ENCODE peak calls at places on chromosomes 13 and 19, in nine cellular contexts. One of them, this sample, is unnamed.
A peak's percentile ranks its signal among the peaks of the same experiment; 100 is the strongest.

GRCh38 chr13:91187522-91187921 is 160.0 kb upstream of the MIR17HG start:
- DNase-seq in iPS DF 6.9: no peak
- DNase-seq in cardiac muscle cell: no peak
- DNase-seq in Peyer's patch: no peak
- DNase-seq in pancreas: no peak
- DNase-seq in kidney: no peak
- DNase-seq in upper lobe of left lung: no peak
- DNase-seq in effector memory CD4-positive, alpha-beta T cell: no peak
- DNase-seq in testis: no peak
- DNase-seq in this sample: no peak

GRCh38 chr19:33486936-33487793 is 34.4 kb downstream of the PEPD start:
- DNase-seq in iPS DF 6.9: no peak
- DNase-seq in cardiac muscle cell: no peak
- DNase-seq in Peyer's patch: no peak
- DNase-seq in pancreas: no peak
- DNase-seq in kidney: no peak
- DNase-seq in upper lobe of left lung: no peak
- DNase-seq in effector memory CD4-positive, alpha-beta T cell: no peak
- DNase-seq in testis: no peak
- DNase-seq in this sample: peak; percentile 84

GRCh38 chr19:34075661-34076091 is 96.6 kb upstream of the LSM14A start:
- DNase-seq in iPS DF 6.9: no peak
- DNase-seq in cardiac muscle cell: peak; percentile 7
- DNase-seq in Peyer's patch: no peak
- DNase-seq in pancreas: no peak
- DNase-seq in kidney: no peak
- DNase-seq in upper lobe of left lung: no peak
- DNase-seq in effector memory CD4-positive, alpha-beta T cell: no peak
- DNase-seq in testis: no peak
- DNase-seq in this sample: no peak

GRCh38 chr19:43782689-43783231 is 2.0 kb upstream of the KCNN4 start:
- DNase-seq in iPS DF 6.9: no peak
- DNase-seq in cardiac muscle cell: no peak
- DNase-seq in Peyer's patch: peak; percentile 87
- DNase-seq in pancreas: no peak
- DNase-seq in kidney: no peak
- DNase-seq in upper lobe of left lung: no peak
- DNase-seq in effector memory CD4-positive, alpha-beta T cell: no peak
- DNase-seq in testis: no peak
- DNase-seq in this sample: no peak

GRCh38 chr19:39544201-39544903 is 4.4 kb upstream of the EID2 start:
- DNase-seq in iPS DF 6.9: no peak
- DNase-seq in cardiac muscle cell: peak; percentile 41
- DNase-seq in Peyer's patch: no peak
- DNase-seq in pancreas: no peak
- DNase-seq in kidney: no peak
- DNase-seq in upper lobe of left lung: no peak
- DNase-seq in effector memory CD4-positive, alpha-beta T cell: no peak
- DNase-seq in testis: no peak
- DNase-seq in this sample: no peak

GRCh38 chr13:75440100-75440499 is 41.9 kb downstream of the TBC1D4 start:
- DNase-seq in iPS DF 6.9: no peak
- DNase-seq in cardiac muscle cell: no peak
- DNase-seq in Peyer's patch: no peak
- DNase-seq in pancreas: peak; percentile 26
- DNase-seq in kidney: no peak
- DNase-seq in upper lobe of left lung: no peak
- DNase-seq in effector memory CD4-positive, alpha-beta T cell: no peak
- DNase-seq in testis: no peak
- DNase-seq in this sample: no peak

GRCh38 chr13:32309812-32310706 is 5.1 kb downstream of the ZAR1L start:
- DNase-seq in iPS DF 6.9: peak; percentile 25
- DNase-seq in cardiac muscle cell: peak; percentile 81
- DNase-seq in Peyer's patch: no peak
- DNase-seq in pancreas: no peak
- DNase-seq in kidney: no peak
- DNase-seq in upper lobe of left lung: peak; percentile 39
- DNase-seq in effector memory CD4-positive, alpha-beta T cell: no peak
- DNase-seq in testis: no peak
- DNase-seq in this sample: peak; percentile 79

GRCh38 chr13:24038846-24039330 is 121.6 kb upstream of the SPATA13 start:
- DNase-seq in iPS DF 6.9: no peak
- DNase-seq in cardiac muscle cell: peak; percentile 38
- DNase-seq in Peyer's patch: no peak
- DNase-seq in pancreas: peak; percentile 28
- DNase-seq in kidney: no peak
- DNase-seq in upper lobe of left lung: no peak
- DNase-seq in effector memory CD4-positive, alpha-beta T cell: no peak
- DNase-seq in testis: no peak
- DNase-seq in this sample: peak; percentile 97

GRCh38 chr13:50244913-50245574 is 229.8 kb downstream of the KCNRG start:
- DNase-seq in iPS DF 6.9: no peak
- DNase-seq in cardiac muscle cell: peak; percentile 59
- DNase-seq in Peyer's patch: no peak
- DNase-seq in pancreas: no peak
- DNase-seq in kidney: no peak
- DNase-seq in upper lobe of left lung: peak; percentile 68
- DNase-seq in effector memory CD4-positive, alpha-beta T cell: peak; percentile 10
- DNase-seq in testis: no peak
- DNase-seq in this sample: peak; percentile 30

GRCh38 chr19:8577247-8577646 is at the start of gene MYO1F:
- DNase-seq in iPS DF 6.9: no peak
- DNase-seq in cardiac muscle cell: no peak
- DNase-seq in Peyer's patch: peak; percentile 84
- DNase-seq in pancreas: no peak
- DNase-seq in kidney: peak; percentile 82
- DNase-seq in upper lobe of left lung: peak; percentile 80
- DNase-seq in effector memory CD4-positive, alpha-beta T cell: no peak
- DNase-seq in testis: peak; percentile 35
- DNase-seq in this sample: no peak

GRCh38 chr13:36736119-36736726 is 62.4 kb downstream of the SERTM1 start:
- DNase-seq in iPS DF 6.9: peak; percentile 7
- DNase-seq in cardiac muscle cell: peak; percentile 80
- DNase-seq in Peyer's patch: peak; percentile 55
- DNase-seq in pancreas: peak; percentile 17
- DNase-seq in kidney: no peak
- DNase-seq in upper lobe of left lung: peak; percentile 31
- DNase-seq in effector memory CD4-positive, alpha-beta T cell: no peak
- DNase-seq in testis: peak; percentile 67
- DNase-seq in this sample: peak; percentile 57

GRCh38 chr13:44163108-44163507 is 210.5 kb upstream of the SERP2 start:
- DNase-seq in iPS DF 6.9: no peak
- DNase-seq in cardiac muscle cell: no peak
- DNase-seq in Peyer's patch: no peak
- DNase-seq in pancreas: no peak
- DNase-seq in kidney: no peak
- DNase-seq in upper lobe of left lung: no peak
- DNase-seq in effector memory CD4-positive, alpha-beta T cell: no peak
- DNase-seq in testis: no peak
- DNase-seq in this sample: no peak

GRCh38 chr19:6693056-6693471 is 23.1 kb upstream of the TNFSF14 start:
- DNase-seq in iPS DF 6.9: no peak
- DNase-seq in cardiac muscle cell: no peak
- DNase-seq in Peyer's patch: no peak
- DNase-seq in pancreas: no peak
- DNase-seq in kidney: peak; percentile 62
- DNase-seq in upper lobe of left lung: no peak
- DNase-seq in effector memory CD4-positive, alpha-beta T cell: no peak
- DNase-seq in testis: peak; percentile 74
- DNase-seq in this sample: no peak

GRCh38 chr19:56066152-56067023 is 54.7 kb downstream of the ZNF787 start:
- DNase-seq in iPS DF 6.9: no peak
- DNase-seq in cardiac muscle cell: peak; percentile 56
- DNase-seq in Peyer's patch: peak; percentile 86
- DNase-seq in pancreas: peak; percentile 65
- DNase-seq in kidney: peak; percentile 89
- DNase-seq in upper lobe of left lung: peak; percentile 68
- DNase-seq in effector memory CD4-positive, alpha-beta T cell: peak; percentile 31
- DNase-seq in testis: peak; percentile 79
- DNase-seq in this sample: peak; percentile 85

DNA sequence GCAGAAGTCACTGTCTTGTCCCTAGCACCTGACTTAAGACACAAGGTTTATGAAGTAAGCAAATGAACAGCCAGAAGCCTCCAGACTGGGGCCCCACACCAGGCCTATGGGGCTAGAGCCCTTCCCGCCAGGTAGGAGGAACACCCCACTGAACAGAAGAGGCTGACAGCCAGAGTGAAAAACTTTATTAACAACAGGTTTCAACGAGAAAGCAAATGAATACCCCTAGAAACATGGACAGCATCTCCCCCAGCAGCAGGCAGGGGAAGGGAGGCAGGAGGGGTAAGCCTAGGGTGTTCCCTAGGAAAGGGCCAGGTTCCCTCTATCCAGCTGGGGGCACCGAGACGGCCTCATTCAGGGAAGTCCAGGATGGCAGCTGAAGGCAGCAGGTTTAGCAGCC is 1.3 kb downstream of the WDR83 start:
- DNase-seq in iPS DF 6.9: no peak
- DNase-seq in cardiac muscle cell: no peak
- DNase-seq in Peyer's patch: no peak
- DNase-seq in pancreas: no peak
- DNase-seq in kidney: no peak
- DNase-seq in upper lobe of left lung: no peak
- DNase-seq in effector memory CD4-positive, alpha-beta T cell: no peak
- DNase-seq in testis: no peak
- DNase-seq in this sample: no peak
- H3K4me3 ChIP-seq in iPS DF 6.9: no peak overlapping the region
- H3K4me3 ChIP-seq in cardiac muscle cell: peak overlapping the region; percentile 82
- H3K4me3 ChIP-seq in Peyer's patch: peak overlapping the region; percentile 98
- H3K4me3 ChIP-seq in pancreas: no peak overlapping the region
- H3K4me3 ChIP-seq in kidney: peak overlapping the region; percentile 77
- H3K4me3 ChIP-seq in upper lobe of left lung: peak overlapping the region; percentile 94
- H3K4me3 ChIP-seq in effector memory CD4-positive, alpha-beta T cell: no peak overlapping the region
- H3K4me3 ChIP-seq in testis: no peak overlapping the region
- H3K4me3 ChIP-seq in this sample: no peak overlapping the region

GRCh38 chr19:17564783-17565182 is 9.3 kb downstream of the COLGALT1 start:
- DNase-seq in iPS DF 6.9: no peak
- DNase-seq in cardiac muscle cell: peak; percentile 20
- DNase-seq in Peyer's patch: no peak
- DNase-seq in pancreas: no peak
- DNase-seq in kidney: no peak
- DNase-seq in upper lobe of left lung: no peak
- DNase-seq in effector memory CD4-positive, alpha-beta T cell: no peak
- DNase-seq in testis: no peak
- DNase-seq in this sample: no peak
- H3K36me3 ChIP-seq in iPS DF 6.9: peaks cover 7% of the 10 kb centered on the region
- H3K36me3 ChIP-seq in cardiac muscle cell: peaks cover 23% of the 10 kb centered on the region
- H3K36me3 ChIP-seq in Peyer's patch: no peaks in the 10 kb centered on the region
- H3K36me3 ChIP-seq in pancreas: no peaks in the 10 kb centered on the region
- H3K36me3 ChIP-seq in kidney: peaks cover 16% of the 10 kb centered on the region
- H3K36me3 ChIP-seq in upper lobe of left lung: peaks cover 25% of the 10 kb centered on the region
- H3K36me3 ChIP-seq in effector memory CD4-positive, alpha-beta T cell: peaks cover 70% of the 10 kb centered on the region
- H3K36me3 ChIP-seq in testis: no peaks in the 10 kb centered on the region
- H3K36me3 ChIP-seq in this sample: peaks cover 78% of the 10 kb centered on the region

GRCh38 chr19:45234089-45234869 is 10.9 kb downstream of the EXOC3L2 start:
- DNase-seq in iPS DF 6.9: no peak
- DNase-seq in cardiac muscle cell: no peak
- DNase-seq in Peyer's patch: no peak
- DNase-seq in pancreas: no peak
- DNase-seq in kidney: no peak
- DNase-seq in upper lobe of left lung: no peak
- DNase-seq in effector memory CD4-positive, alpha-beta T cell: no peak
- DNase-seq in testis: no peak
- DNase-seq in this sample: no peak
- H3K4me3 ChIP-seq in iPS DF 6.9: peak overlapping the region; percentile 2
- H3K4me3 ChIP-seq in cardiac muscle cell: no peak overlapping the region
- H3K4me3 ChIP-seq in Peyer's patch: no peak overlapping the region
- H3K4me3 ChIP-seq in pancreas: no peak overlapping the region
- H3K4me3 ChIP-seq in kidney: no peak overlapping the region
- H3K4me3 ChIP-seq in upper lobe of left lung: no peak overlapping the region
- H3K4me3 ChIP-seq in effector memory CD4-positive, alpha-beta T cell: no peak overlapping the region
- H3K4me3 ChIP-seq in testis: peak overlapping the region; percentile 29
- H3K4me3 ChIP-seq in this sample: no peak overlapping the region

GRCh38 chr19:23772668-23773063 is 14.0 kb upstream of the ZNF681 start:
- DNase-seq in iPS DF 6.9: no peak
- DNase-seq in cardiac muscle cell: no peak
- DNase-seq in Peyer's patch: no peak
- DNase-seq in pancreas: no peak
- DNase-seq in kidney: no peak
- DNase-seq in upper lobe of left lung: no peak
- DNase-seq in effector memory CD4-positive, alpha-beta T cell: no peak
- DNase-seq in testis: no peak
- DNase-seq in this sample: no peak

GRCh38 chr19:23771761-23772667 is 13.3 kb upstream of the ZNF681 start:
- DNase-seq in iPS DF 6.9: no peak
- DNase-seq in cardiac muscle cell: no peak
- DNase-seq in Peyer's patch: no peak
- DNase-seq in pancreas: no peak
- DNase-seq in kidney: no peak
- DNase-seq in upper lobe of left lung: no peak
- DNase-seq in effector memory CD4-positive, alpha-beta T cell: no peak
- DNase-seq in testis: no peak
- DNase-seq in this sample: no peak

GRCh38 chr19:23777216-23777615 is 18.5 kb upstream of the ZNF681 start:
- DNase-seq in iPS DF 6.9: no peak
- DNase-seq in cardiac muscle cell: no peak
- DNase-seq in Peyer's patch: no peak
- DNase-seq in pancreas: no peak
- DNase-seq in kidney: no peak
- DNase-seq in upper lobe of left lung: no peak
- DNase-seq in effector memory CD4-positive, alpha-beta T cell: no peak
- DNase-seq in testis: no peak
- DNase-seq in this sample: no peak

GRCh38 chr19:23776507-23777205 is 18.0 kb upstream of the ZNF681 start:
- DNase-seq in iPS DF 6.9: no peak
- DNase-seq in cardiac muscle cell: no peak
- DNase-seq in Peyer's patch: no peak
- DNase-seq in pancreas: no peak
- DNase-seq in kidney: no peak
- DNase-seq in upper lobe of left lung: no peak
- DNase-seq in effector memory CD4-positive, alpha-beta T cell: no peak
- DNase-seq in testis: no peak
- DNase-seq in this sample: no peak

DNA sequence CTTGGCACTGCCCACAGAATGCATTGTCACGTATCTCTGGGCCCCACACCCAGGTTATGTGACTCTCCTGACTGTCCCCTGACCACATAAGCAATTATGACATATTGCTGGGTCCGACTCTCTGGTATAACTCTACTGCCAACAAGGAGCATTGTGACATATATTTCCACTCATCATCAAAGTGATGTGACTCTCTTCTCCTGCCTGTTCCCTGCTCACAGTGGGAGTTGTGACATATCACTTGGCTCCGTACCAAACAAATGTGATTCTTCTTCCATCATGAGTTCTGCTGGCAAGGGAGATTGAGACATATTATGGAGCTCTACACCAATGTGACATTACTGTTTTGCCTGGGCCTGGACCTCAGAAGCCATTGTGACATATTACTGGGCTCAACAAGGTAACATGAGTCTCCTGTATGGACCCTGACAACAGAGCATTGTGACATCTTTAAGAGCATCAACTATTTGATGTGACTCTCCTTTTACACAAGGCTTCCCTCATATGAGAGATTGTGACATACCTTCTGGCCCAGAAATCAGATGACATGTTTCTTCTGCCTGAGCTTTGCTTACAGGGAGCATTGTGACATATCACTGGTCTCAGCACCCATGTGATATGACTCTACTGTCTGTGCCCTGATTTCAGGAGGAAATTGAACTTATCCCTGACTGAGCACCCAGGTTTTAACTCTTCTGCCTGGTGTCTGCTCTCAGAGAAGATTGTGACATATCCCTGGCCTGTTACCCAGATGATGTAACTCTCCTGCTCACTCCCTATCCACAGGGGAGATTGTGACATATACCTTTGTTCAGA is 15.7 kb upstream of the ZNF681 start:
- DNase-seq in iPS DF 6.9: no peak
- DNase-seq in cardiac muscle cell: peak; percentile 5
- DNase-seq in Peyer's patch: no peak
- DNase-seq in pancreas: no peak
- DNase-seq in kidney: no peak
- DNase-seq in upper lobe of left lung: no peak
- DNase-seq in effector memory CD4-positive, alpha-beta T cell: no peak
- DNase-seq in testis: no peak
- DNase-seq in this sample: no peak
- H3K36me3 ChIP-seq in iPS DF 6.9: peaks cover 7% of the 10 kb centered on the region
- H3K36me3 ChIP-seq in cardiac muscle cell: peaks cover 4% of the 10 kb centered on the region
- H3K36me3 ChIP-seq in Peyer's patch: no peaks in the 10 kb centered on the region
- H3K36me3 ChIP-seq in pancreas: no peaks in the 10 kb centered on the region
- H3K36me3 ChIP-seq in kidney: peaks cover 7% of the 10 kb centered on the region
- H3K36me3 ChIP-seq in upper lobe of left lung: no peaks in the 10 kb centered on the region
- H3K36me3 ChIP-seq in effector memory CD4-positive, alpha-beta T cell: no peaks in the 10 kb centered on the region
- H3K36me3 ChIP-seq in testis: no peaks in the 10 kb centered on the region
- H3K36me3 ChIP-seq in this sample: peaks cover 2% of the 10 kb centered on the region